ENCODE peak calls at places on chromosomes 4 and X, in ten cellular contexts. O, P, K, D, E, T, N, B, R and V are unnamed samples.

GRCh38 chrX:25721564-25721963 is 416.6 kb upstream of the MAGEB18 start:
- DNase-seq in O (no peak), P (no peak), K (no peak), D (no peak), E (no peak), T (no peak), N (no peak), B (no peak), R (no peak), V (peak)

GRCh38 chrX:120144178-120144844 is 14.1 kb upstream of the RHOXF2 start:
- DNase-seq in O (no peak), P (no peak), K (no peak), D (no peak), E (no peak), T (no peak), N (no peak), B (peak), R (peak), V (no peak)

GRCh38 chr4:24537025-24537424 is 47.3 kb downstream of the DHX15 start:
- DNase-seq in O (no peak), P (no peak), K (no peak), D (no peak), E (no peak), T (no peak), N (no peak), B (no peak), R (no peak), V (no peak)

GRCh38 chr4:171601091-171601490 is 212.1 kb upstream of the GALNTL6 start:
- DNase-seq in O (no peak), P (no peak), K (no peak), D (no peak), E (peak), T (no peak), N (no peak), B (no peak), R (no peak), V (no peak)

GRCh38 chr4:106315476-106315967 is 487 bp downstream of the TBCK start:
- DNase-seq in O (no peak), P (peak), K (no peak), D (no peak), E (no peak), T (peak), N (no peak), B (no peak), R (peak), V (peak)

GRCh38 chr4:126995235-126995634 is 637.5 kb upstream of the INTU start:
- DNase-seq in O (no peak), P (no peak), K (no peak), D (no peak), E (no peak), T (no peak), N (no peak), B (no peak), R (no peak), V (no peak)

GRCh38 chr4:163697121-163697520 is 202.6 kb downstream of the TMA16 start:
- DNase-seq in O (no peak), P (no peak), K (no peak), D (no peak), E (no peak), T (peak), N (no peak), B (no peak), R (no peak), V (peak)

GRCh38 chrX:30793767-30794103 is 95.3 kb downstream of the TAB3 start:
- DNase-seq in O (no peak), P (no peak), K (no peak), D (peak), E (no peak), T (no peak), N (no peak), B (no peak), R (no peak), V (no peak)

GRCh38 chrX:68550193-68550592 is 51.3 kb downstream of the YIPF6 start:
- DNase-seq in O (no peak), P (no peak), K (no peak), D (no peak), E (no peak), T (no peak), N (no peak), B (no peak), R (no peak), V (no peak)

GRCh38 chr4:83657336-83657735 is 121.4 kb downstream of the GPAT3 start:
- DNase-seq in O (no peak), P (no peak), K (no peak), D (no peak), E (no peak), T (no peak), N (no peak), B (no peak), R (no peak), V (no peak)

GRCh38 chr4:32135642-32136041 is 1415.5 kb downstream of the PCDH7 start:
- DNase-seq in O (no peak), P (no peak), K (no peak), D (no peak), E (no peak), T (peak), N (no peak), B (no peak), R (no peak), V (peak)

GRCh38 chrX:103919336-103919682 is 43.1 kb upstream of the TMSB15B start:
- DNase-seq in O (no peak), P (no peak), K (no peak), D (no peak), E (peak), T (peak), N (no peak), B (peak), R (no peak), V (peak)

GRCh38 chr4:147924604-147925412 is 192.9 kb downstream of the ARHGAP10 start:
- DNase-seq in O (no peak), P (no peak), K (no peak), D (no peak), E (peak), T (peak), N (no peak), B (peak), R (peak), V (peak)

GRCh38 chr4:3413217-3413671 is 28.5 kb upstream of the HGFAC start:
- DNase-seq in O (peak), P (no peak), K (no peak), D (peak), E (peak), T (no peak), N (no peak), B (no peak), R (no peak), V (no peak)
- TF ChIP-seq CTCF in O (no peak), P (no peak), K (no peak), D (no peak), E (no peak), T (no peak), N (no peak), B (no peak), R (no peak), V (no peak)

DNA sequence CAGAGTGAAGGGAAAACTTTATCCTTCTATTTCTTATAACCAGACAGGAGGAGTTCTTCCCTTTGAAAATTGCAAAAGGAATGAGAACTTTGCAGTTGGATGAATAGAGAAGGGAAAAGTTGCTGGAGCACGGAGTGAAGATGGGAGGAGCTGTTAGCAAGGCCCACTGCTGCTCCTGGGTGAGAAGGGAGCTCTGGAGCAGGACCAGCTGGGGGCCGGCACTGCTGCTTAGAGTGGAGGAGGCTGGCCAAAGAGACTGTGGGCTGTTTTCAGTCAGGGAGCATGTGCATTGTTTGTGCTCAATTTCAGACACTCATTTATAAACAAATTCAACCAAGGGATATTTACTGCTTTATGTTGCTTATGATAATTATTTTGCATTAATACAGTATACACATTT is 164.2 kb downstream of the STIM2 start:
- DNase-seq in O (no peak), P (no peak), K (no peak), D (no peak), E (no peak), T (no peak), N (no peak), B (no peak), R (no peak), V (no peak)
- TF ChIP-seq CTCF in O (no peak), P (no peak), K (no peak), D (no peak), E (no peak), T (no peak), N (no peak), B (no peak), R (no peak), V (no peak)

GRCh38 chr4:102501635-102502382 is 650 bp downstream of the NFKB1 start:
- DNase-seq in O (peak), P (peak), K (peak), D (peak), E (peak), T (peak), N (peak), B (peak), R (peak), V (peak)
- TF ChIP-seq CTCF in O (no peak), P (peak), K (no peak), D (no peak), E (no peak), T (no peak), N (no peak), B (no peak), R (no peak), V (no peak)

GRCh38 chr4:110959041-110959643 is 336.3 kb upstream of the PITX2 start:
- DNase-seq in O (no peak), P (no peak), K (no peak), D (no peak), E (no peak), T (peak), N (no peak), B (no peak), R (no peak), V (peak)
- TF ChIP-seq CTCF in O (no peak), P (peak), K (peak), D (no peak), E (no peak), T (peak), N (peak), B (peak), R (no peak), V (peak)

DNA sequence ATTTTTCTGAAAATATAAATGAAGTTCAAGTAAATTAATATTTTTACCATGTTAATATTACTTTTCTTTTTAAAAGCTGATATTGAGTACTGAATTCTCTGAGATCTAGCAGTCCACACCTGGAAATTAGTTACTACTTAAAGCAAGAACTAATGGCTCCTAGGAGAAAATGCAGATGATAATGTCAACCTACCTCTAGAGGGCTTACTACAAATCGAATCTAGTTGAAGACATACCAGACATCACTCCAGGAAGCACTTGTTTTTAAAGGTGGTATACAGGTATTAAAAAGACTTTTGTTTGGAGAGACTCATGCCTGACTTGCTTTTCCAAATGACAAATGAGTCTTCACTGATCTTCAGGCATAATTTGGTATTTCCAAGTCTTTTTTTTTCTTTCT is 516.4 kb upstream of the BOD1L1 start:
- DNase-seq in O (no peak), P (no peak), K (no peak), D (no peak), E (no peak), T (peak), N (no peak), B (no peak), R (no peak), V (peak)
- TF ChIP-seq CTCF in O (no peak), P (no peak), K (no peak), D (no peak), E (no peak), T (no peak), N (peak), B (no peak), R (no peak), V (no peak)

GRCh38 chr4:2180410-2180809 is 61.5 kb downstream of the HAUS3 start:
- DNase-seq in O (no peak), P (no peak), K (no peak), D (no peak), E (no peak), T (no peak), N (no peak), B (no peak), R (no peak), V (no peak)

GRCh38 chr4:2183394-2183793 is 58.5 kb downstream of the HAUS3 start:
- DNase-seq in O (no peak), P (no peak), K (no peak), D (no peak), E (no peak), T (no peak), N (no peak), B (no peak), R (no peak), V (no peak)

GRCh38 chr4:2182981-2183380 is 58.9 kb downstream of the HAUS3 start:
- DNase-seq in O (no peak), P (no peak), K (no peak), D (no peak), E (no peak), T (peak), N (no peak), B (no peak), R (no peak), V (peak)

GRCh38 chr4:2186865-2187172 is 55.1 kb downstream of the HAUS3 start:
- DNase-seq in O (no peak), P (no peak), K (no peak), D (no peak), E (no peak), T (no peak), N (no peak), B (no peak), R (no peak), V (no peak)

GRCh38 chr4:2186133-2186864 is 55.6 kb downstream of the HAUS3 start:
- DNase-seq in O (no peak), P (no peak), K (peak), D (no peak), E (peak), T (peak), N (peak), B (peak), R (no peak), V (peak)
- TF ChIP-seq CTCF in O (no peak), P (peak), K (peak), D (no peak), E (peak), T (peak), N (peak), B (peak), R (no peak), V (peak)

DNA sequence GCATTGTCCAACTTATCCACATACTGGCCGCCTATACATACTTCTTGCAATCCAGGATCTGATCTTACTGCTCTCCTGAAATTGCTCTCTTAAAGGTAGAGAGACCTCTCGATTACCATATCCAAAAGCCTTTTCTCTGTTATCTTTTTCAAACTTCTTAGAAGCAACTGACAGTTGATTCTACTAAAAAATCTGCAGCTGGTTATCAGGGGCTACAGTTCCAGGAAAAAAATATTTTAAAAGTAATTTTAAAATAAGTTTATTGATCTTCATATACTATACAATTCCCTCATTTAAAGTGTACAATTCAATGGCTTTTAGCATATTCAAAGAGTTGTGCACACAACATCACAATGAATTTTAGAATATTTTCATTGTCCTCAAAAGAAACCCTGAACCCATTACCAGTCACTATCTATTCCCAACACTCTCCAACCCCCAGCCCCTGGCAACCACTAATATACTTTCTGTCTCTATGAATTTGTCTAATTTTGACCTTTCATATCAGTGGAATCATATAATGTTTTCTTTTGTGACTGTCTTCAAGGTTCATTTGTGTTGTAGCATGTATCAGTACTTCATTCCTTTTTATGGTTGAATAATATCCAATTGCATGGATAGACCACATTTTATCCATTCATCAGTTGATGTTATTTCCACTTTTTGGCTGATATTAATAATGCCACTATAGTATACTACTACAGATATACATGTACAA is 101.9 kb downstream of the HDAC8 start:
- DNase-seq in O (no peak), P (no peak), K (no peak), D (no peak), E (no peak), T (no peak), N (no peak), B (no peak), R (no peak), V (no peak)
- TF ChIP-seq CTCF in O (no peak), P (no peak), K (no peak), D (no peak), E (no peak), T (no peak), N (no peak), B (no peak), R (no peak), V (no peak)

GRCh38 chr4:56650259-56651070 is 30.6 kb downstream of the HOPX start:
- DNase-seq in O (no peak), P (no peak), K (no peak), D (no peak), E (no peak), T (no peak), N (no peak), B (no peak), R (peak), V (no peak)
- TF ChIP-seq CTCF in O (no peak), P (no peak), K (peak), D (no peak), E (peak), T (no peak), N (no peak), B (no peak), R (no peak), V (no peak)